ENCODE peak calls at places on chromosomes 5 and 9, in six cellular contexts. M is cardiac fibroblast, F is brain microvascular endothelial cell, Q is GM12865, I is AG04450, N is HCT116. J is an unnamed sample.

GRCh38 chr5:154945695-154946301 is 4.9 kb downstream of the MRPL22 start:
- DNase-seq in I (no peak), M (peak; percentile 57), N (no peak), Q (peak; percentile 20), F (no peak), J (no peak)

GRCh38 chr9:99103909-99104458 is 929 bp upstream of the TGFBR1 start:
- DNase-seq in Q (no peak), F (peak; percentile 18), M (peak; percentile 51), N (no peak), I (no peak), J (no peak)

GRCh38 chr9:109444771-109445320 is 53.3 kb downstream of the PTPN3 start:
- DNase-seq in I (no peak), F (no peak), N (no peak), Q (no peak), M (peak; percentile 14), J (no peak)

GRCh38 chr5:1788828-1789227 is 10.8 kb downstream of the MRPL36 start:
- DNase-seq in M (no peak), F (no peak), N (no peak), Q (no peak), I (no peak), J (no peak)

GRCh38 chr5:54470191-54470590 is 14.7 kb downstream of the HSPB3 start:
- DNase-seq in Q (no peak), N (no peak), M (peak; percentile 50), I (peak; percentile 16), F (no peak), J (no peak)

GRCh38 chr5:136155769-136156168 is 23.1 kb downstream of the SMAD5 start:
- DNase-seq in M (peak; percentile 58), Q (no peak), I (no peak), N (no peak), F (peak; percentile 11), J (no peak)

GRCh38 chr5:2991884-2992283 is 240.4 kb upstream of the IRX2 start:
- DNase-seq in M (no peak), N (no peak), F (no peak), Q (no peak), I (no peak), J (no peak)

GRCh38 chr5:80268916-80269315 is 13.1 kb upstream of the SERINC5 start:
- DNase-seq in Q (no peak), M (no peak), N (no peak), I (no peak), F (no peak), J (no peak)

GRCh38 chr5:116068028-116068632 is 16.7 kb upstream of the COMMD10 start:
- DNase-seq in M (peak; percentile 82), Q (peak; percentile 71), N (peak; percentile 78), I (peak; percentile 29), F (peak; percentile 53), J (no peak)

GRCh38 chr9:105178106-105178505 is 66.3 kb upstream of the SLC44A1 start:
- DNase-seq in N (no peak), M (no peak), Q (no peak), I (no peak), F (no peak), J (no peak)

GRCh38 chr9:132973713-132974112 is 4.8 kb upstream of the GFI1B start:
- DNase-seq in I (no peak), Q (peak; percentile 40), F (peak; percentile 14), M (peak; percentile 31), N (peak; percentile 8), J (no peak)

GRCh38 chr5:155079698-155080097 is 66.1 kb downstream of the KIF4B start:
- DNase-seq in Q (no peak), N (no peak), I (no peak), F (no peak), M (no peak), J (no peak)

GRCh38 chr9:135737840-135738521 is 36.0 kb downstream of the KCNT1 start:
- DNase-seq in M (no peak), N (no peak), I (no peak), F (no peak), Q (no peak), J (no peak)

GRCh38 chr5:91352831-91353695 is 30.1 kb downstream of the ARRDC3 start:
- DNase-seq in I (no peak), Q (no peak), F (no peak), M (no peak), N (no peak), J (no peak)

GRCh38 chr9:69308217-69308931 is 16.6 kb upstream of the ENTREP1 start:
- DNase-seq in I (no peak), Q (no peak), N (no peak), M (no peak), F (no peak), J (no peak)

GRCh38 chr5:145991044-145991575 is 54.7 kb downstream of the SH3RF2 start:
- DNase-seq in I (no peak), N (no peak), M (peak; percentile 43), Q (no peak), F (peak; percentile 45), J (no peak)

GRCh38 chr5:119153629-119154028 is 82.7 kb downstream of the DMXL1 start:
- DNase-seq in Q (no peak), M (no peak), N (no peak), F (no peak), I (no peak), J (no peak)

GRCh38 chr5:165135551-165135950 is 1630.1 kb downstream of the MAT2B start:
- DNase-seq in N (no peak), F (no peak), M (no peak), I (no peak), Q (no peak), J (no peak)

GRCh38 chr5:891117-891836 is 1.3 kb downstream of the BRD9 start:
- DNase-seq in N (peak; percentile 79), I (no peak), M (no peak), Q (no peak), F (no peak), J (no peak)

GRCh38 chr9:137975936-137976565 is 98.5 kb downstream of the CACNA1B start:
- DNase-seq in N (no peak), M (no peak), I (no peak), F (no peak), Q (no peak), J (no peak)

GRCh38 chr5:142816577-142816976 is 46.4 kb downstream of the ARHGAP26 start:
- DNase-seq in M (peak; percentile 47), I (no peak), F (peak; percentile 64), Q (no peak), N (no peak), J (no peak)

GRCh38 chr5:146560205-146560812 is 44.3 kb upstream of the GPR151 start:
- DNase-seq in Q (no peak), I (no peak), N (no peak), M (no peak), F (no peak), J (peak; percentile 31)

GRCh38 chr5:177357459-177358332 is at the start of gene RGS14:
- DNase-seq in Q (peak; percentile 95), I (no peak), M (peak; percentile 46), F (peak; percentile 36), N (no peak), J (no peak)

DNA sequence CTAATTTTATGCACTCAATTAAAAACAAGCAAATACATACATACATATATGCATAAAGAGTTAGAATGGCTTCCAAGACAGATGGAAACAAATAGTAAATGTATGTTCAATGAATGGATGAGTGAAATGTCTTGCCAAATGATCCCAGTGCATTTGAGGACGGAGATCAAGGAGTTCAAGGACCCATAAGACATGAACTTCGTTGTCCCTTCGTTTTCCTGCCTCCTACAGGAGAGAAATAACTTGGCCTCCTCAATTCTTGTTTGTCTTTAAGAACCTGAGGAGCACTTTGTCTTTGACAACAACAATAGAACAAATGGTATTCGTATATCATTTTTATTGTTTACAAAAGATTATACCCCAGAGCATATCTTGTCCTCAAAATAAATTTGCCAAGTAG is 2.4 kb upstream of the PAPPA start:
- DNase-seq in F (no peak), M (peak; percentile 26), Q (no peak), I (no peak), N (no peak), J (no peak)
- H3K4me3 ChIP-seq in F (no peak overlapping the region), M (no peak overlapping the region), Q (no peak overlapping the region), I (no peak overlapping the region), N (no peak overlapping the region), J (no peak overlapping the region)

DNA sequence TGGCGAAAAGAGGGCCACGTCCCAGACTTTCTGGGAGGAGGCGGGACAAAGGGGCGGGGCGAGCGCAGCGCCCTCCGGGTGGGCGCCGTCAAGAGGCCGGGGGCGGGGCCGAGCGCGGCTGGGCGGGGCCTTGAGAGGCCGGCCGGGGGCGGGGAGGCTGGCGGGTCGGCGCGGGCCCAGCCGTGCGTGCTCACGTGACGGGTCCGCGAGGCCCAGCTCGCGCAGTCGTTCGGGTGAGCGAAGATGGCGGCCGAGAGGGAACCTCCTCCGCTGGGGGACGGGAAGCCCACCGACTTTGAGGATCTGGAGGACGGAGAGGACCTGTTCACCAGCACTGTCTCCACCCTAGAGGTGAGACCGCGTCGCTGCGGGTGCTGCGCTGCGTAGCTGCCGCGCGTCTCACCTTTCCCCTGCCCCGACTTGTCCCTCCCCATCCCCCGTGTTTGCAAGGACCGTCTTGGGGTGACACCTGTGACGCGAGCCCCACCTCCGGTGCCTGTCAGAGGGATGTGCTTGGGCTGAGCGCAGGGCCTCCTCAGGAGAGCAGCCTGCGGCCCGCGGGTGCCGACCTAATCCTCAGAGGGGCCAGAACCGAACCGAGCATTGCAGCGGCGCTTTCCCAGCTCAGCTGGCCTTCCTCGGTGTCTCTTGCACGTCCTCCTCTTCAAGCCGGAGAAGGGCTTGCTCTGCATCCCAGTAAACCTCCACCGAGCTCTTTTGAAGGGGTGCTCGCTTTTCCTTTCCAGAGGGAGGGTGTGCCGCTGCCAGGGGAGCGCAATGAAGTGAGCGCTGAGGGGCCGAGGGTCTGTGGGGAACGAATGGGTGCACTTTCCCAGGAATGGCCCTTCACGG is at the start of gene SNX2:
- DNase-seq in N (peak; percentile 66), I (peak; percentile 46), M (peak; percentile 86), F (peak; percentile 78), Q (peak; percentile 94), J (peak; percentile 25)
- TF ChIP-seq CTCF in N (no peak), I (peak; percentile 14), M (peak; percentile 41), F (peak; percentile 42), Q (peak; percentile 33), J (peak; percentile 7)

DNA sequence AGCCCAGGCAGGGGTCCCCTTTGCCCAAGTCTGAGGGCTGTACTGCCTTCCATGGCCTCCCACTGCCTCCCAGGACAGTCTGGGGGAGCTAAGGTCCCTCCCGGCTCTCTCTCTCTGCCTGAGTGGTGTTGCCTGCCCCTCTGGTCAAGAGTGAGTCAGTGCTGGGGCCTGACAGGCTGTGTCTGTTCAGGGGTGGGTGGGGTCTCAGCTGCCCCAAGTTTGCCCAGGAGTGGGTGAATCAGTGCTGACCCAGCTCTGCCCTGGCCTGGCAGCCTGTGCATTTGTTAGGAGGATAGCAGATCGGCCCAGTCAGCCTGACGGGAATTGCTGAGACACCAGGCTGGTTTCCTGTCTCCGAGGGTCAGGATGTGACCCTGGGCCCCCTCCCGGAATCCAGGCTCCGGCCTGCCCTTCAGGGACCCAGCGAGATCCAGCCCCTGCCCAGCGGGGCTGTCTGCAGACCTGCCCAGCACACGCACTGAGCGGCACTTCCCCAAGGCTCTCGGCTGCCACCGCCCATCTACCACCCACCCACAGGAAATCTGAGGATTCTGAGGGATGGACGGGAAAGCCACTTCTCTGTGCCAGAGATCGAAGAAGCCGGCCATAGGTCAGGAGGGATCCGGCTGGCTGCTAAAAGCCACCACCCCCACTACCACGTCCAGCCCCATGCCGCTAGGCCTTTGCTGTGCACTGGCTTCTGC is 15.9 kb downstream of the ENG start:
- DNase-seq in M (peak; percentile 98), I (peak; percentile 65), F (peak; percentile 82), N (no peak), Q (no peak), J (peak; percentile 82)
- H3K4me3 ChIP-seq in M (peak overlapping the region; percentile 24), I (peak overlapping the region; percentile 20), F (peak overlapping the region; percentile 22), N (no peak overlapping the region), Q (no peak overlapping the region), J (peak overlapping the region; percentile 19)

DNA sequence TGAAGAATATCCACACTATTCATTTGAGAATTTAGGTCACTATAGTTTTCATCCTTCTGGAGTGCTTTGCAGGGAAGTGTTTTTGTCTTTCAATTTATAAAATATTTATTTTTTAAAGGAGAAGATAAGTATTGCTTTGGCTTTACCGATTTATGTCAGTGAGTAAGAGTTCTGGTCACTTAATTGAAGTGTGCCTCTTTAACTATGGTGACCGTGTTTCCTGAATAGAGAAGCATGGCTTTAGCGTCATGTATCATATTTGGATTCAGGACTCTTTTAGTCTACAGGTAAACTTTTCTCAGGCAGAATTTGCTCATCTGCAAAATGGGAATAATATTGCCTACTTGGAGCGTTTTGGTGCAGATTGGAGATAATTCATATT is 902 bp downstream of the BDP1 start:
- DNase-seq in N (no peak), I (no peak), M (no peak), F (no peak), Q (peak; percentile 7), J (no peak)
- TF ChIP-seq CTCF in N (no peak), I (no peak), M (no peak), F (no peak), Q (no peak), J (no peak)